ENCODE peak calls at places on chromosomes 11 and 22, in five cellular contexts. U is left ventricle myocardium inferior; M is CD8-positive, alpha-beta memory T cell; Q is mammary epithelial cell; W is endodermal cell. N is an unnamed sample. For H3K36me3, the result is how much of the 10 kb centered on the place peaks cover.

GRCh38 chr11:10762913-10763421 is 11.9 kb downstream of the CTR9 start:
- DNase-seq in W (no peak), M (no peak), U (no peak), Q (no peak), N (no peak)

GRCh38 chr11:1336836-1337646 is 27.6 kb upstream of the TOLLIP start:
- DNase-seq in W (peak), U (peak), M (peak), Q (no peak), N (peak)

GRCh38 chr22:49632199-49633009 is 195.3 kb downstream of the BRD1 start:
- DNase-seq in U (peak), Q (peak), M (no peak), W (peak), N (no peak)

GRCh38 chr11:70573701-70574151 is 175.4 kb downstream of the CTTN start:
- DNase-seq in U (no peak), Q (no peak), W (peak), M (peak), N (no peak)

GRCh38 chr11:19679952-19680823 is 32.4 kb upstream of the NAV2 start:
- DNase-seq in W (peak), Q (peak), U (peak), M (no peak), N (no peak)

GRCh38 chr22:48795664-48796063 is 1032.0 kb downstream of the BRD1 start:
- DNase-seq in U (no peak), W (peak), Q (no peak), M (no peak), N (no peak)

GRCh38 chr11:65868076-65868667 is 4.4 kb downstream of the EFEMP2 start:
- DNase-seq in Q (no peak), U (peak), W (peak), M (peak), N (no peak)

GRCh38 chr11:76347391-76347790 is 33.5 kb downstream of the THAP12 start:
- DNase-seq in W (no peak), U (no peak), M (no peak), Q (no peak), N (no peak)

GRCh38 chr11:17593466-17594245 is 46.6 kb downstream of the OTOG start:
- DNase-seq in W (peak), Q (no peak), M (no peak), U (no peak), N (no peak)

GRCh38 chr11:79150966-79151365 is 289.9 kb downstream of the TENM4 start:
- DNase-seq in W (peak), U (no peak), M (no peak), Q (peak), N (no peak)

GRCh38 chr11:15016200-15016599 is 44.0 kb upstream of the CALCA start:
- DNase-seq in M (no peak), U (no peak), W (no peak), Q (no peak), N (no peak)

GRCh38 chr11:47345890-47346563 is 6.5 kb downstream of the MYBPC3 start:
- DNase-seq in U (no peak), Q (no peak), W (peak), M (no peak), N (no peak)

GRCh38 chr22:40509401-40510134 is 127.0 kb downstream of the MRTFA start:
- DNase-seq in Q (peak), U (peak), W (no peak), M (no peak), N (no peak)

GRCh38 chr11:624705-625635 is at the start of gene CDHR5:
- DNase-seq in M (no peak), Q (no peak), U (no peak), W (peak), N (no peak)

GRCh38 chr11:108115495-108116140 is 5.7 kb upstream of the ACAT1 start:
- DNase-seq in U (peak), M (no peak), Q (peak), W (peak), N (no peak)

GRCh38 chr22:24095816-24096215 is 84.7 kb downstream of the CABIN1 start:
- DNase-seq in Q (no peak), M (no peak), U (no peak), W (no peak), N (no peak)
- H3K36me3 ChIP-seq in Q (under half), M (under half), U (half or more), W (half or more), N (under half)

DNA sequence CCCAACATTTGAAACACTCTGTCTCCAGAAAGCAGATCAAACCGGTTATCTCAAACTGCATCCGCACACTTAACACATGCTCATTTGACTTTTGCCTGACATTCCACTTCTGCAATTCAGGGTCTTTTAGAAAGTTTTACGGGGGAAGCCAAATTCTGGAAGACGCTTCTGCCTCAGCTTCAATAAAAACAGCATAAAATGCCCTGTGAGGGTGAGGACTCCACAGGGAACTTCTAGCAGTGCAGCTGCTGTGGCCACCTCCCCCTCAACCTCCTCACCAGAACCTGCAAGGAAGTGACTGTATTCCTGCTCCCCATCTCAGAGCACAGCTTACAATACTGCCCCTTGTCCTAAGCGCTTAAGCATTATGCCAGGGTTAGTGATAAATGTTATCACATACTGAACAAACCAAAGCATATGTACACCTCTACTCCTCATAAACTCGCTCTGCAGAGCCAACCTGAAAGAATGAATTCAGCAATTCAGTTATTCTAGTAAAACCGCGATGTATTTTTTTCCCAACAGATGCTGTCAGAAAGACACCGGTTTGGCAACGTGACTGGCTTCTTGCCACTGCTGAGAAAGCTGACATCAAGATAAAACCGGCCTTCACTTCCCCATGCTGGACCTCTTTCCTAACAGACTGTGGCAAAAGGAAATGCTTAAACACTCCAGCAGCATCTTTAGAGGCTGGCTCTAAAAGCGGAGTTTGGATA is 52.2 kb downstream of the PRDM10 start:
- DNase-seq in M (no peak), U (peak), Q (peak), W (no peak), N (no peak)
- H3K4me3 ChIP-seq in M (no peak), U (no peak), Q (no peak), W (no peak), N (no peak)

GRCh38 chr11:121588747-121589146 is 136.0 kb upstream of the SORL1-AS1 start:
- DNase-seq in M (no peak), W (no peak), U (no peak), Q (no peak), N (no peak)

GRCh38 chr11:121586727-121587126 is 134.0 kb upstream of the SORL1-AS1 start:
- DNase-seq in U (no peak), M (no peak), W (no peak), Q (no peak), N (no peak)

GRCh38 chr11:121583825-121584224 is 131.1 kb upstream of the SORL1-AS1 start:
- DNase-seq in Q (no peak), W (no peak), U (no peak), M (no peak), N (no peak)

GRCh38 chr11:121589946-121590537 is 137.3 kb upstream of the SORL1-AS1 start:
- DNase-seq in M (no peak), U (no peak), W (no peak), Q (no peak), N (no peak)

GRCh38 chr11:121587182-121587581 is 134.4 kb upstream of the SORL1-AS1 start:
- DNase-seq in Q (no peak), M (no peak), U (no peak), W (no peak), N (no peak)
- H3K27ac ChIP-seq in Q (no peak), M (no peak), U (no peak), W (no peak), N (no peak)

GRCh38 chr11:67138922-67139321 is 19.9 kb downstream of the KDM2A start:
- DNase-seq in M (no peak), Q (no peak), U (no peak), W (no peak), N (no peak)

GRCh38 chr11:67136156-67136555 is 17.1 kb downstream of the KDM2A start:
- DNase-seq in U (no peak), Q (no peak), W (no peak), M (no peak), N (no peak)
- H3K36me3 ChIP-seq in U (half or more), Q (under half), W (half or more), M (half or more), N (under half)

GRCh38 chr22:37894939-37895670 is 11.0 kb upstream of the MICALL1 start:
- DNase-seq in Q (peak), W (peak), M (peak), U (no peak), N (no peak)
- H3K4me3 ChIP-seq in Q (no peak), W (peak), M (no peak), U (no peak), N (no peak)

GRCh38 chr22:46851941-46852340 is 89.5 kb downstream of the TBC1D22A start:
- DNase-seq in U (no peak), W (peak), Q (no peak), M (no peak), N (no peak)

GRCh38 chr22:46857142-46857825 is 94.8 kb downstream of the TBC1D22A start:
- DNase-seq in M (no peak), U (no peak), W (peak), Q (no peak), N (no peak)

GRCh38 chr22:46853191-46853590 is 90.7 kb downstream of the TBC1D22A start:
- DNase-seq in W (no peak), Q (no peak), U (no peak), M (no peak), N (no peak)

GRCh38 chr22:46852771-46853170 is 90.3 kb downstream of the TBC1D22A start:
- DNase-seq in Q (no peak), M (no peak), W (peak), U (no peak), N (no peak)

DNA sequence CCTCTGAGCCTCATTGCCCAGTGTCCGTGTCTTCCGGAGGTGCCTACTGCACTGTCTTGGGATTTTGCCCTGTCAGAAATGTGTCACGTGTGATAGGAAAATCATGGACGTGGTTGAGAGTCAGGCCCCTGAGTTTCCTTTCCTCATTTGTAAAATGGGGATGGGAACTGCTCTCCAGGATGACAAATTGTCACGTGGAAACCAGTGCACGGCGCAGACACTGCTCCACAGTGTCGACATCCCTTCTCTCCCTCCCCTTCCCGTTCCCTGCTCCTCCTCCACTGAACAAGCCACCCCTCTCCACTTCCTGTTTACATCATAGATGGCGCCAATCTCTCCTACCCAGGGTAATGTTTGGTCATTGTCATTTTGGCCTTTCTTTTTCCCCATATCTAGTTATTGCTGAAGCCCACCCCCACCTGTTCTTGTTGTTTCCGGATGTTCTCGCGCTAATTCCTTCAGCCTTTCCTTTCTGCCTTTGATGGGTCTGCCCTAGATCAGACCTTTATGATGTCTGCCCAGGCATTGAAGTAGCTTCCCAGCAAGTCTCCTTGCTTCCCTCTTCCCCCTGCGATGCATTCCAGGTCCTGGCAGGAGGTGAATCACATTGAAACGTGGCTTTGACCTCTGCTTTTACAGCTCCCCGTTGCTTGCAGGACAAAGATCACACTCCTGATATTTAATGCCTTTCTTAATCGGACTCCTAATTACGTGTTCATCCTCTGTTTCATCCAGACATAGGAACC is 91.8 kb downstream of the TBC1D22A start:
- DNase-seq in M (no peak), U (peak), Q (no peak), W (peak), N (no peak)
- H3K27ac ChIP-seq in M (no peak), U (peak), Q (no peak), W (peak), N (no peak)

N was measured in CD4-positive, alpha-beta memory T cell.